ENCODE peak calls at places on chromosomes 6 and 20, in seven cellular contexts. One of them, this sample, is unnamed.
A peak's percentile ranks its signal among the peaks of the same experiment; 100 is the strongest.

GRCh38 chr6:147738516-147739187 is 230.2 kb downstream of the SAMD5 start:
- DNase-seq in mammary epithelial cell: peak; percentile 22
- DNase-seq in GM23248: no peak
- DNase-seq in HCT116: no peak
- DNase-seq in colonic mucosa: no peak
- DNase-seq in H9: no peak
- DNase-seq in mesendoderm: no peak
- DNase-seq in this sample: no peak

GRCh38 chr6:81534934-81535465 is 217.5 kb downstream of the TENT5A start:
- DNase-seq in colonic mucosa: no peak
- DNase-seq in H9: no peak
- DNase-seq in GM23248: no peak
- DNase-seq in mesendoderm: no peak
- DNase-seq in HCT116: no peak
- DNase-seq in mammary epithelial cell: no peak
- DNase-seq in this sample: no peak

GRCh38 chr6:128271011-128271410 is 249.4 kb downstream of the PTPRK start:
- DNase-seq in mesendoderm: no peak
- DNase-seq in GM23248: no peak
- DNase-seq in H9: no peak
- DNase-seq in HCT116: no peak
- DNase-seq in colonic mucosa: no peak
- DNase-seq in mammary epithelial cell: no peak
- DNase-seq in this sample: no peak

GRCh38 chr6:80527552-80528052 is 421.1 kb downstream of the BCKDHB start:
- DNase-seq in HCT116: no peak
- DNase-seq in colonic mucosa: no peak
- DNase-seq in GM23248: no peak
- DNase-seq in H9: no peak
- DNase-seq in mammary epithelial cell: peak; percentile 40
- DNase-seq in mesendoderm: peak; percentile 19
- DNase-seq in this sample: peak; percentile 86

GRCh38 chr6:56374841-56375369 is 127.5 kb upstream of the COL21A1 start:
- DNase-seq in mammary epithelial cell: peak; percentile 62
- DNase-seq in GM23248: peak; percentile 86
- DNase-seq in HCT116: no peak
- DNase-seq in mesendoderm: no peak
- DNase-seq in colonic mucosa: no peak
- DNase-seq in H9: no peak
- DNase-seq in this sample: peak; percentile 76

GRCh38 chr20:46293084-46293483 is 15.2 kb downstream of the CDH22 start:
- DNase-seq in H9: no peak
- DNase-seq in mammary epithelial cell: peak; percentile 37
- DNase-seq in GM23248: peak; percentile 58
- DNase-seq in colonic mucosa: no peak
- DNase-seq in HCT116: no peak
- DNase-seq in mesendoderm: peak; percentile 72
- DNase-seq in this sample: peak; percentile 50

GRCh38 chr20:21505161-21505809 is 8.6 kb downstream of the NKX2-2 start:
- DNase-seq in GM23248: peak; percentile 69
- DNase-seq in mesendoderm: peak; percentile 74
- DNase-seq in colonic mucosa: peak; percentile 66
- DNase-seq in H9: peak; percentile 81
- DNase-seq in mammary epithelial cell: peak; percentile 55
- DNase-seq in HCT116: peak; percentile 28
- DNase-seq in this sample: peak; percentile 30

GRCh38 chr6:21831531-21832291 is 238.2 kb downstream of the SOX4 start:
- DNase-seq in colonic mucosa: no peak
- DNase-seq in mammary epithelial cell: peak; percentile 36
- DNase-seq in mesendoderm: no peak
- DNase-seq in H9: no peak
- DNase-seq in GM23248: peak; percentile 11
- DNase-seq in HCT116: no peak
- DNase-seq in this sample: peak; percentile 33

GRCh38 chr6:38420207-38420606 is 219.5 kb downstream of the BTBD9 start:
- DNase-seq in mammary epithelial cell: peak; percentile 35
- DNase-seq in H9: no peak
- DNase-seq in HCT116: no peak
- DNase-seq in colonic mucosa: no peak
- DNase-seq in GM23248: peak; percentile 35
- DNase-seq in mesendoderm: no peak
- DNase-seq in this sample: peak; percentile 30

GRCh38 chr20:6959900-6960312 is 192.4 kb downstream of the BMP2 start:
- DNase-seq in mammary epithelial cell: peak; percentile 29
- DNase-seq in mesendoderm: no peak
- DNase-seq in H9: no peak
- DNase-seq in HCT116: no peak
- DNase-seq in GM23248: no peak
- DNase-seq in colonic mucosa: no peak
- DNase-seq in this sample: no peak

GRCh38 chr20:16243470-16243869 is 329.8 kb downstream of the KIF16B start:
- DNase-seq in HCT116: no peak
- DNase-seq in colonic mucosa: no peak
- DNase-seq in mesendoderm: no peak
- DNase-seq in mammary epithelial cell: no peak
- DNase-seq in H9: no peak
- DNase-seq in GM23248: no peak
- DNase-seq in this sample: no peak

GRCh38 chr20:38242848-38243449 is 17.6 kb downstream of the KIAA1755 start:
- DNase-seq in colonic mucosa: no peak
- DNase-seq in GM23248: no peak
- DNase-seq in mesendoderm: peak; percentile 62
- DNase-seq in HCT116: peak; percentile 48
- DNase-seq in mammary epithelial cell: no peak
- DNase-seq in H9: peak; percentile 44
- DNase-seq in this sample: no peak

GRCh38 chr20:45495438-45495985 is 19.9 kb downstream of the SPINT3 start:
- DNase-seq in GM23248: no peak
- DNase-seq in colonic mucosa: no peak
- DNase-seq in HCT116: no peak
- DNase-seq in mesendoderm: no peak
- DNase-seq in H9: no peak
- DNase-seq in mammary epithelial cell: no peak
- DNase-seq in this sample: no peak

GRCh38 chr6:14360565-14360964 is 243.0 kb downstream of the CD83 start:
- DNase-seq in GM23248: no peak
- DNase-seq in mesendoderm: no peak
- DNase-seq in HCT116: no peak
- DNase-seq in H9: no peak
- DNase-seq in mammary epithelial cell: no peak
- DNase-seq in colonic mucosa: no peak
- DNase-seq in this sample: no peak

GRCh38 chr20:6121504-6121903 is 1.3 kb downstream of the FERMT1 start:
- DNase-seq in GM23248: no peak
- DNase-seq in HCT116: no peak
- DNase-seq in H9: no peak
- DNase-seq in mesendoderm: no peak
- DNase-seq in mammary epithelial cell: no peak
- DNase-seq in colonic mucosa: no peak
- DNase-seq in this sample: no peak

GRCh38 chr20:24908642-24909041 is 40.4 kb upstream of the CST7 start:
- DNase-seq in HCT116: no peak
- DNase-seq in colonic mucosa: peak; percentile 3
- DNase-seq in H9: no peak
- DNase-seq in mammary epithelial cell: no peak
- DNase-seq in mesendoderm: no peak
- DNase-seq in GM23248: no peak
- DNase-seq in this sample: no peak

GRCh38 chr6:132830236-132830799 is 15.9 kb downstream of the RPS12 start:
- DNase-seq in colonic mucosa: no peak
- DNase-seq in mammary epithelial cell: no peak
- DNase-seq in H9: no peak
- DNase-seq in mesendoderm: peak; percentile 56
- DNase-seq in HCT116: no peak
- DNase-seq in GM23248: peak; percentile 69
- DNase-seq in this sample: peak; percentile 57

GRCh38 chr6:145656128-145656527 is 79.2 kb downstream of the EPM2A start:
- DNase-seq in mammary epithelial cell: no peak
- DNase-seq in HCT116: no peak
- DNase-seq in mesendoderm: no peak
- DNase-seq in GM23248: no peak
- DNase-seq in H9: no peak
- DNase-seq in colonic mucosa: no peak
- DNase-seq in this sample: no peak

GRCh38 chr6:31972709-31973350 is 892 bp upstream of the DXO start:
- DNase-seq in GM23248: peak; percentile 87
- DNase-seq in H9: no peak
- DNase-seq in HCT116: no peak
- DNase-seq in mammary epithelial cell: peak; percentile 32
- DNase-seq in mesendoderm: peak; percentile 11
- DNase-seq in colonic mucosa: no peak
- DNase-seq in this sample: peak; percentile 86

GRCh38 chr6:116406678-116407345 is 36.1 kb downstream of the DSE start:
- DNase-seq in colonic mucosa: no peak
- DNase-seq in GM23248: peak; percentile 71
- DNase-seq in mesendoderm: no peak
- DNase-seq in HCT116: no peak
- DNase-seq in mammary epithelial cell: no peak
- DNase-seq in H9: no peak
- DNase-seq in this sample: peak; percentile 85

GRCh38 chr20:42857446-42857845 is 332.3 kb downstream of the PTPRT start:
- DNase-seq in mesendoderm: peak; percentile 38
- DNase-seq in mammary epithelial cell: no peak
- DNase-seq in GM23248: no peak
- DNase-seq in colonic mucosa: no peak
- DNase-seq in HCT116: no peak
- DNase-seq in H9: no peak
- DNase-seq in this sample: no peak

DNA sequence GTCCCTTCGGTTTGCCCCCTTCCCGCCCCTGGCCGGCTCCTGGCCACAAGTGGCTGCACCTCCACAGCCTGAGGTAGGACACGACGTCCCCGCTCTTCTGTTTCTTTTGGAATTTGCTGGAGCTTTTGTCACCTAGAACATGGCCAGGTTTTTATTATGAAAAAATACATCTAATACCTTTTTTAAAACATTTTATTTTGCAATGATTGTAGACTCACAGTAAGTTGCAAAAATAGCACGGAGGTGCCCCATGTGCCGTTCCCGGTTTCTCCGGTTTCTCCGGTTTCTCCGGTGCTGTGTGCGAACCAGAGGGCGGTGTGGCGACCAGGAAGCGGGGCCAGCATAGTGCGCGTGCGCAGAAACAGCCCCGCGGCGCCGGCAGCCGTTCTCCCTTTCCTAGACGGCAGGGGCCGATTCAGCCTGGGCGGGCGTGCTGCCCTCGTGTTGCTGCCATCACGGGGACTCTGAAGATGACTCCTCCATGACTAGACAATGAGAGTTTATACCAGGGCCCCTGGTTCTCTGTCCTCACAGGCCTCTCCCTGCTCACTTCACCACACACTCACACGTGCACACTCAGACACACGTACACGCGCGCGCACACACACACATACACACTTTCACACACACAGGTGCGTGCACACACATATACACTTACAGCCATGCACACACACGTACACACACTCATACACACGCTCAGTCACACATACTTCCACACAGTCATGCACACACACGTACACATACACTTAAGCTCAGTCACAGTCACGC is 102.1 kb downstream of the TMEM242 start:
- DNase-seq in mammary epithelial cell: peak; percentile 73
- DNase-seq in GM23248: peak; percentile 95
- DNase-seq in mesendoderm: peak; percentile 79
- DNase-seq in colonic mucosa: peak; percentile 95
- DNase-seq in HCT116: peak; percentile 63
- DNase-seq in H9: peak; percentile 80
- DNase-seq in this sample: peak; percentile 66
- H3K9ac ChIP-seq in mammary epithelial cell: no peak overlapping the region
- H3K9ac ChIP-seq in GM23248: peak overlapping the region; percentile 81
- H3K9ac ChIP-seq in mesendoderm: peak overlapping the region; percentile 38
- H3K9ac ChIP-seq in colonic mucosa: peak overlapping the region; percentile 46
- H3K9ac ChIP-seq in HCT116: peak overlapping the region; percentile 53
- H3K9ac ChIP-seq in H9: no peak overlapping the region
- H3K9ac ChIP-seq in this sample: peak overlapping the region; percentile 94

GRCh38 chr20:4067600-4068261 is 52.4 kb upstream of the RNF24 start:
- DNase-seq in mesendoderm: no peak
- DNase-seq in mammary epithelial cell: peak; percentile 78
- DNase-seq in HCT116: no peak
- DNase-seq in GM23248: peak; percentile 91
- DNase-seq in colonic mucosa: no peak
- DNase-seq in H9: no peak
- DNase-seq in this sample: peak; percentile 74

GRCh38 chr20:4064118-4064962 is 49.0 kb upstream of the RNF24 start:
- DNase-seq in GM23248: peak; percentile 96
- DNase-seq in colonic mucosa: peak; percentile 92
- DNase-seq in H9: peak; percentile 73
- DNase-seq in HCT116: peak; percentile 10
- DNase-seq in mesendoderm: peak; percentile 65
- DNase-seq in mammary epithelial cell: peak; percentile 79
- DNase-seq in this sample: peak; percentile 94

GRCh38 chr20:4063631-4064030 is 48.3 kb upstream of the RNF24 start:
- DNase-seq in GM23248: peak; percentile 45
- DNase-seq in mesendoderm: peak; percentile 67
- DNase-seq in HCT116: no peak
- DNase-seq in colonic mucosa: no peak
- DNase-seq in H9: no peak
- DNase-seq in mammary epithelial cell: no peak
- DNase-seq in this sample: no peak

GRCh38 chr20:4066551-4066950 is 51.2 kb upstream of the RNF24 start:
- DNase-seq in mammary epithelial cell: no peak
- DNase-seq in mesendoderm: no peak
- DNase-seq in H9: no peak
- DNase-seq in HCT116: no peak
- DNase-seq in GM23248: no peak
- DNase-seq in colonic mucosa: no peak
- DNase-seq in this sample: no peak

DNA sequence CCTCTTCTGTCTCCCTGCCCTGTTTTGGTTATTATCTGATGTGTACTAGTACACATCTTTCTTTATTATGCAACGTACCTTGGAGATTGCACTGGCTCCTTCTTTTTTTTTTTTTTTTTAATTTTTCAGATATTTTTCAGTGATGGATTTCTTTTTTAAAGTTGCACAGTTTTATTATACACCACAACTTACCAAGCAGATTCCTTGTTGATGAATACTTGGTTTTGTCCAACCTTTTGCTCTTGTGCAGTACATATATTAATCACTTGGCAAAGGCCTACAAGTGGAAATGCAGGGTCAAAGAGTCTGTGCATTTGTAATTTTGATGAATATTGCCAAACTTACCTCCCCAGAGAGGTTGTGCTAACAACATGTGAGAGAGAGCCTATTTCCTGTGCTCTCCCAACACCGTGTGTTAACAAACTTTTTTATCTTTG is 50.1 kb upstream of the RNF24 start:
- DNase-seq in GM23248: peak; percentile 88
- DNase-seq in HCT116: no peak
- DNase-seq in H9: no peak
- DNase-seq in mammary epithelial cell: peak; percentile 63
- DNase-seq in colonic mucosa: no peak
- DNase-seq in mesendoderm: no peak
- DNase-seq in this sample: peak; percentile 86
- H3K9ac ChIP-seq in GM23248: peak overlapping the region; percentile 76
- H3K9ac ChIP-seq in HCT116: no peak overlapping the region
- H3K9ac ChIP-seq in H9: no peak overlapping the region
- H3K9ac ChIP-seq in mammary epithelial cell: no peak overlapping the region
- H3K9ac ChIP-seq in colonic mucosa: no peak overlapping the region
- H3K9ac ChIP-seq in mesendoderm: no peak overlapping the region
- H3K9ac ChIP-seq in this sample: peak overlapping the region; percentile 93

GRCh38 chr6:43183441-43183840 is 1.4 kb downstream of the CUL9 start:
- DNase-seq in mesendoderm: no peak
- DNase-seq in HCT116: no peak
- DNase-seq in GM23248: no peak
- DNase-seq in H9: no peak
- DNase-seq in colonic mucosa: no peak
- DNase-seq in mammary epithelial cell: no peak
- DNase-seq in this sample: no peak
- H3K9ac ChIP-seq in mesendoderm: no peak overlapping the region
- H3K9ac ChIP-seq in HCT116: no peak overlapping the region
- H3K9ac ChIP-seq in GM23248: peak overlapping the region; percentile 80
- H3K9ac ChIP-seq in H9: no peak overlapping the region
- H3K9ac ChIP-seq in colonic mucosa: peak overlapping the region; percentile 84
- H3K9ac ChIP-seq in mammary epithelial cell: no peak overlapping the region
- H3K9ac ChIP-seq in this sample: peak overlapping the region; percentile 89

GRCh38 chr6:155079985-155080452 is 84.9 kb downstream of the TIAM2 start:
- DNase-seq in mammary epithelial cell: no peak
- DNase-seq in colonic mucosa: no peak
- DNase-seq in H9: no peak
- DNase-seq in HCT116: no peak
- DNase-seq in GM23248: no peak
- DNase-seq in mesendoderm: no peak
- DNase-seq in this sample: no peak
- H3K9ac ChIP-seq in mammary epithelial cell: no peak overlapping the region
- H3K9ac ChIP-seq in colonic mucosa: no peak overlapping the region
- H3K9ac ChIP-seq in H9: no peak overlapping the region
- H3K9ac ChIP-seq in HCT116: no peak overlapping the region
- H3K9ac ChIP-seq in GM23248: no peak overlapping the region
- H3K9ac ChIP-seq in mesendoderm: no peak overlapping the region
- H3K9ac ChIP-seq in this sample: no peak overlapping the region